ENCODE peak calls at places on chromosomes 2 and 18, in five cellular contexts. One of them, this sample, is unnamed.

GRCh38 chr18:48080546-48080945 is 150.1 kb upstream of the SMAD2 start:
- ATAC-seq in stimulated activated naive CD8-positive, alpha-beta T cell treated with anti-CD3 and anti-CD28 coated beads, Interleukin-15, amount 100 ng/mL, for 72 hours: no peak
- ATAC-seq in psoas muscle: no peak
- ATAC-seq in naive thymus-derived CD8-positive, alpha-beta T cell: no peak
- ATAC-seq in WTC11: peak
- ATAC-seq in this sample: no peak

GRCh38 chr2:238139141-238139840 is 823 bp downstream of the KLHL30 start:
- ATAC-seq in stimulated activated naive CD8-positive, alpha-beta T cell treated with anti-CD3 and anti-CD28 coated beads, Interleukin-15, amount 100 ng/mL, for 72 hours: peak
- ATAC-seq in psoas muscle: peak
- ATAC-seq in naive thymus-derived CD8-positive, alpha-beta T cell: no peak
- ATAC-seq in WTC11: peak
- ATAC-seq in this sample: peak

GRCh38 chr2:151728736-151729415 is 5.4 kb downstream of the NEB start:
- ATAC-seq in stimulated activated naive CD8-positive, alpha-beta T cell treated with anti-CD3 and anti-CD28 coated beads, Interleukin-15, amount 100 ng/mL, for 72 hours: no peak
- ATAC-seq in psoas muscle: peak
- ATAC-seq in naive thymus-derived CD8-positive, alpha-beta T cell: no peak
- ATAC-seq in WTC11: peak
- ATAC-seq in this sample: no peak

GRCh38 chr2:236828820-236829219 is 256.9 kb upstream of the COPS8 start:
- ATAC-seq in stimulated activated naive CD8-positive, alpha-beta T cell treated with anti-CD3 and anti-CD28 coated beads, Interleukin-15, amount 100 ng/mL, for 72 hours: no peak
- ATAC-seq in psoas muscle: no peak
- ATAC-seq in naive thymus-derived CD8-positive, alpha-beta T cell: no peak
- ATAC-seq in WTC11: no peak
- ATAC-seq in this sample: no peak

GRCh38 chr18:24491882-24492281 is 31.4 kb downstream of the HRH4 start:
- ATAC-seq in stimulated activated naive CD8-positive, alpha-beta T cell treated with anti-CD3 and anti-CD28 coated beads, Interleukin-15, amount 100 ng/mL, for 72 hours: peak
- ATAC-seq in psoas muscle: no peak
- ATAC-seq in naive thymus-derived CD8-positive, alpha-beta T cell: no peak
- ATAC-seq in WTC11: peak
- ATAC-seq in this sample: no peak

GRCh38 chr2:48560546-48561209 is 30.7 kb downstream of the STON1 start:
- ATAC-seq in stimulated activated naive CD8-positive, alpha-beta T cell treated with anti-CD3 and anti-CD28 coated beads, Interleukin-15, amount 100 ng/mL, for 72 hours: no peak
- ATAC-seq in psoas muscle: no peak
- ATAC-seq in naive thymus-derived CD8-positive, alpha-beta T cell: no peak
- ATAC-seq in WTC11: peak
- ATAC-seq in this sample: no peak

GRCh38 chr2:201928363-201928762 is 105.3 kb upstream of the FZD7 start:
- ATAC-seq in stimulated activated naive CD8-positive, alpha-beta T cell treated with anti-CD3 and anti-CD28 coated beads, Interleukin-15, amount 100 ng/mL, for 72 hours: no peak
- ATAC-seq in psoas muscle: no peak
- ATAC-seq in naive thymus-derived CD8-positive, alpha-beta T cell: no peak
- ATAC-seq in WTC11: no peak
- ATAC-seq in this sample: no peak

GRCh38 chr18:70308555-70309294 is 19.9 kb downstream of the SOCS6 start:
- ATAC-seq in stimulated activated naive CD8-positive, alpha-beta T cell treated with anti-CD3 and anti-CD28 coated beads, Interleukin-15, amount 100 ng/mL, for 72 hours: no peak
- ATAC-seq in psoas muscle: no peak
- ATAC-seq in naive thymus-derived CD8-positive, alpha-beta T cell: no peak
- ATAC-seq in WTC11: no peak
- ATAC-seq in this sample: no peak

GRCh38 chr2:8004250-8004681 is 677.6 kb upstream of the ID2 start:
- ATAC-seq in stimulated activated naive CD8-positive, alpha-beta T cell treated with anti-CD3 and anti-CD28 coated beads, Interleukin-15, amount 100 ng/mL, for 72 hours: no peak
- ATAC-seq in psoas muscle: peak
- ATAC-seq in naive thymus-derived CD8-positive, alpha-beta T cell: no peak
- ATAC-seq in WTC11: no peak
- ATAC-seq in this sample: peak

GRCh38 chr2:121826036-121826435 is 70.6 kb downstream of the TSN start:
- ATAC-seq in stimulated activated naive CD8-positive, alpha-beta T cell treated with anti-CD3 and anti-CD28 coated beads, Interleukin-15, amount 100 ng/mL, for 72 hours: no peak
- ATAC-seq in psoas muscle: no peak
- ATAC-seq in naive thymus-derived CD8-positive, alpha-beta T cell: no peak
- ATAC-seq in WTC11: peak
- ATAC-seq in this sample: no peak

GRCh38 chr2:74290466-74291216 is 52.6 kb downstream of the SLC4A5 start:
- ATAC-seq in stimulated activated naive CD8-positive, alpha-beta T cell treated with anti-CD3 and anti-CD28 coated beads, Interleukin-15, amount 100 ng/mL, for 72 hours: peak
- ATAC-seq in psoas muscle: no peak
- ATAC-seq in naive thymus-derived CD8-positive, alpha-beta T cell: peak
- ATAC-seq in WTC11: no peak
- ATAC-seq in this sample: peak

GRCh38 chr2:169050476-169051240 is 18.7 kb upstream of the DHRS9 start:
- ATAC-seq in stimulated activated naive CD8-positive, alpha-beta T cell treated with anti-CD3 and anti-CD28 coated beads, Interleukin-15, amount 100 ng/mL, for 72 hours: no peak
- ATAC-seq in psoas muscle: no peak
- ATAC-seq in naive thymus-derived CD8-positive, alpha-beta T cell: no peak
- ATAC-seq in WTC11: no peak
- ATAC-seq in this sample: no peak

GRCh38 chr18:12904012-12904516 is 20.0 kb upstream of the PTPN2 start:
- ATAC-seq in stimulated activated naive CD8-positive, alpha-beta T cell treated with anti-CD3 and anti-CD28 coated beads, Interleukin-15, amount 100 ng/mL, for 72 hours: peak
- ATAC-seq in psoas muscle: no peak
- ATAC-seq in naive thymus-derived CD8-positive, alpha-beta T cell: peak
- ATAC-seq in WTC11: no peak
- ATAC-seq in this sample: peak

GRCh38 chr2:84782717-84783442 is 98.0 kb downstream of the TRABD2A start:
- ATAC-seq in stimulated activated naive CD8-positive, alpha-beta T cell treated with anti-CD3 and anti-CD28 coated beads, Interleukin-15, amount 100 ng/mL, for 72 hours: peak
- ATAC-seq in psoas muscle: no peak
- ATAC-seq in naive thymus-derived CD8-positive, alpha-beta T cell: peak
- ATAC-seq in WTC11: no peak
- ATAC-seq in this sample: peak

GRCh38 chr2:42618972-42619371 is 50.5 kb downstream of the MTA3 start:
- ATAC-seq in stimulated activated naive CD8-positive, alpha-beta T cell treated with anti-CD3 and anti-CD28 coated beads, Interleukin-15, amount 100 ng/mL, for 72 hours: no peak
- ATAC-seq in psoas muscle: no peak
- ATAC-seq in naive thymus-derived CD8-positive, alpha-beta T cell: no peak
- ATAC-seq in WTC11: no peak
- ATAC-seq in this sample: peak

GRCh38 chr18:59127047-59127446 is 12.6 kb upstream of the SEC11C start:
- ATAC-seq in stimulated activated naive CD8-positive, alpha-beta T cell treated with anti-CD3 and anti-CD28 coated beads, Interleukin-15, amount 100 ng/mL, for 72 hours: no peak
- ATAC-seq in psoas muscle: no peak
- ATAC-seq in naive thymus-derived CD8-positive, alpha-beta T cell: no peak
- ATAC-seq in WTC11: peak
- ATAC-seq in this sample: no peak

GRCh38 chr2:5188636-5189035 is 503.5 kb upstream of the SOX11 start:
- ATAC-seq in stimulated activated naive CD8-positive, alpha-beta T cell treated with anti-CD3 and anti-CD28 coated beads, Interleukin-15, amount 100 ng/mL, for 72 hours: no peak
- ATAC-seq in psoas muscle: no peak
- ATAC-seq in naive thymus-derived CD8-positive, alpha-beta T cell: no peak
- ATAC-seq in WTC11: no peak
- ATAC-seq in this sample: no peak